ENCODE peak calls at places on chromosome 1, in seven cellular contexts. One of them, this sample, is unnamed.

GRCh38 chr1:101219919-101220695 is 16.7 kb upstream of the S1PR1 start:
- DNase-seq in stomach: no peak
- DNase-seq in esophagus muscularis mucosa: no peak
- DNase-seq in tibial nerve: no peak
- DNase-seq in A549: no peak
- DNase-seq in transverse colon: no peak
- DNase-seq in sigmoid colon: no peak
- DNase-seq in this sample: no peak

GRCh38 chr1:225996946-225997545 is 2.1 kb downstream of the SDE2 start:
- DNase-seq in stomach: no peak
- DNase-seq in esophagus muscularis mucosa: no peak
- DNase-seq in tibial nerve: no peak
- DNase-seq in A549: no peak
- DNase-seq in transverse colon: no peak
- DNase-seq in sigmoid colon: no peak
- DNase-seq in this sample: no peak

GRCh38 chr1:232291681-232292080 is 338.3 kb downstream of the SIPA1L2 start:
- DNase-seq in stomach: no peak
- DNase-seq in esophagus muscularis mucosa: no peak
- DNase-seq in tibial nerve: peak; percentile 26
- DNase-seq in A549: no peak
- DNase-seq in transverse colon: peak; percentile 68
- DNase-seq in sigmoid colon: no peak
- DNase-seq in this sample: no peak

GRCh38 chr1:60145746-60146145 is 72.2 kb upstream of the C1orf87 start:
- DNase-seq in stomach: no peak
- DNase-seq in esophagus muscularis mucosa: no peak
- DNase-seq in tibial nerve: no peak
- DNase-seq in A549: no peak
- DNase-seq in transverse colon: no peak
- DNase-seq in sigmoid colon: no peak
- DNase-seq in this sample: no peak

GRCh38 chr1:97135972-97136371 is 414.4 kb downstream of the PTBP2 start:
- DNase-seq in stomach: no peak
- DNase-seq in esophagus muscularis mucosa: no peak
- DNase-seq in tibial nerve: no peak
- DNase-seq in A549: no peak
- DNase-seq in transverse colon: no peak
- DNase-seq in sigmoid colon: no peak
- DNase-seq in this sample: no peak

GRCh38 chr1:67760030-67760821 is 73.0 kb downstream of the GNG12 start:
- DNase-seq in stomach: peak; percentile 76
- DNase-seq in esophagus muscularis mucosa: no peak
- DNase-seq in tibial nerve: peak; percentile 55
- DNase-seq in A549: peak; percentile 59
- DNase-seq in transverse colon: peak; percentile 85
- DNase-seq in sigmoid colon: no peak
- DNase-seq in this sample: no peak

GRCh38 chr1:201321826-201322390 is 38.6 kb downstream of the PKP1 start:
- DNase-seq in stomach: no peak
- DNase-seq in esophagus muscularis mucosa: no peak
- DNase-seq in tibial nerve: no peak
- DNase-seq in A549: no peak
- DNase-seq in transverse colon: no peak
- DNase-seq in sigmoid colon: no peak
- DNase-seq in this sample: peak; percentile 51

GRCh38 chr1:109827986-109828385 is 64.3 kb upstream of the EPS8L3 start:
- DNase-seq in stomach: no peak
- DNase-seq in esophagus muscularis mucosa: no peak
- DNase-seq in tibial nerve: no peak
- DNase-seq in A549: no peak
- DNase-seq in transverse colon: no peak
- DNase-seq in sigmoid colon: no peak
- DNase-seq in this sample: no peak

GRCh38 chr1:181077576-181078242 is 10.8 kb upstream of the IER5 start:
- DNase-seq in stomach: no peak
- DNase-seq in esophagus muscularis mucosa: no peak
- DNase-seq in tibial nerve: no peak
- DNase-seq in A549: no peak
- DNase-seq in transverse colon: no peak
- DNase-seq in sigmoid colon: no peak
- DNase-seq in this sample: no peak

GRCh38 chr1:204343850-204344249 is 15.9 kb downstream of the PLEKHA6 start:
- DNase-seq in stomach: no peak
- DNase-seq in esophagus muscularis mucosa: no peak
- DNase-seq in tibial nerve: no peak
- DNase-seq in A549: no peak
- DNase-seq in transverse colon: no peak
- DNase-seq in sigmoid colon: no peak
- DNase-seq in this sample: no peak

GRCh38 chr1:54408701-54409066 is 2.5 kb upstream of the SSBP3 start:
- DNase-seq in stomach: no peak
- DNase-seq in esophagus muscularis mucosa: no peak
- DNase-seq in tibial nerve: no peak
- DNase-seq in A549: no peak
- DNase-seq in transverse colon: no peak
- DNase-seq in sigmoid colon: no peak
- DNase-seq in this sample: no peak

GRCh38 chr1:3787347-3787710 is 9.0 kb downstream of the LRRC47 start:
- DNase-seq in stomach: no peak
- DNase-seq in esophagus muscularis mucosa: no peak
- DNase-seq in tibial nerve: no peak
- DNase-seq in A549: no peak
- DNase-seq in transverse colon: no peak
- DNase-seq in sigmoid colon: no peak
- DNase-seq in this sample: peak; percentile 53

GRCh38 chr1:41573803-41574713 is 89.6 kb upstream of the EDN2 start:
- DNase-seq in stomach: peak; percentile 85
- DNase-seq in esophagus muscularis mucosa: no peak
- DNase-seq in tibial nerve: peak; percentile 70
- DNase-seq in A549: peak; percentile 62
- DNase-seq in transverse colon: peak; percentile 79
- DNase-seq in sigmoid colon: peak; percentile 81
- DNase-seq in this sample: peak; percentile 77

GRCh38 chr1:42752284-42752683 is 12.2 kb upstream of the CLDN19 start:
- DNase-seq in stomach: peak; percentile 16
- DNase-seq in esophagus muscularis mucosa: no peak
- DNase-seq in tibial nerve: no peak
- DNase-seq in A549: no peak
- DNase-seq in transverse colon: no peak
- DNase-seq in sigmoid colon: no peak
- DNase-seq in this sample: peak; percentile 22

GRCh38 chr1:17527036-17527914 is 12.2 kb upstream of the ARHGEF10L start:
- DNase-seq in stomach: no peak
- DNase-seq in esophagus muscularis mucosa: no peak
- DNase-seq in tibial nerve: no peak
- DNase-seq in A549: no peak
- DNase-seq in transverse colon: peak; percentile 40
- DNase-seq in sigmoid colon: no peak
- DNase-seq in this sample: no peak

GRCh38 chr1:247417786-247418185 is 1.8 kb downstream of the NLRP3 start:
- DNase-seq in stomach: no peak
- DNase-seq in esophagus muscularis mucosa: no peak
- DNase-seq in tibial nerve: no peak
- DNase-seq in A549: no peak
- DNase-seq in transverse colon: no peak
- DNase-seq in sigmoid colon: no peak
- DNase-seq in this sample: no peak

GRCh38 chr1:169031566-169032224 is 74.8 kb upstream of the ATP1B1 start:
- DNase-seq in stomach: peak; percentile 70
- DNase-seq in esophagus muscularis mucosa: peak; percentile 50
- DNase-seq in tibial nerve: no peak
- DNase-seq in A549: no peak
- DNase-seq in transverse colon: no peak
- DNase-seq in sigmoid colon: peak; percentile 81
- DNase-seq in this sample: no peak

GRCh38 chr1:218025454-218025853 is 259.6 kb upstream of the RRP15 start:
- DNase-seq in stomach: no peak
- DNase-seq in esophagus muscularis mucosa: no peak
- DNase-seq in tibial nerve: no peak
- DNase-seq in A549: no peak
- DNase-seq in transverse colon: no peak
- DNase-seq in sigmoid colon: no peak
- DNase-seq in this sample: no peak

GRCh38 chr1:243500506-243500905 is 244.7 kb downstream of the SDCCAG8 start:
- DNase-seq in stomach: no peak
- DNase-seq in esophagus muscularis mucosa: peak; percentile 62
- DNase-seq in tibial nerve: no peak
- DNase-seq in A549: no peak
- DNase-seq in transverse colon: no peak
- DNase-seq in sigmoid colon: no peak
- DNase-seq in this sample: peak; percentile 13

GRCh38 chr1:228174482-228175315 is 9.1 kb downstream of the IBA57 start:
- DNase-seq in stomach: no peak
- DNase-seq in esophagus muscularis mucosa: no peak
- DNase-seq in tibial nerve: no peak
- DNase-seq in A549: peak; percentile 51
- DNase-seq in transverse colon: no peak
- DNase-seq in sigmoid colon: peak; percentile 65
- DNase-seq in this sample: peak; percentile 78

GRCh38 chr1:231493421-231494185 is 34.9 kb upstream of the TSNAX start:
- DNase-seq in stomach: no peak
- DNase-seq in esophagus muscularis mucosa: no peak
- DNase-seq in tibial nerve: no peak
- DNase-seq in A549: no peak
- DNase-seq in transverse colon: no peak
- DNase-seq in sigmoid colon: no peak
- DNase-seq in this sample: no peak

GRCh38 chr1:40314721-40315238 is 2.3 kb downstream of the COL9A2 start:
- DNase-seq in stomach: no peak
- DNase-seq in esophagus muscularis mucosa: no peak
- DNase-seq in tibial nerve: no peak
- DNase-seq in A549: no peak
- DNase-seq in transverse colon: no peak
- DNase-seq in sigmoid colon: no peak
- DNase-seq in this sample: peak; percentile 68

GRCh38 chr1:64936958-64937357 is 29.4 kb downstream of the JAK1 start:
- DNase-seq in stomach: no peak
- DNase-seq in esophagus muscularis mucosa: no peak
- DNase-seq in tibial nerve: no peak
- DNase-seq in A549: no peak
- DNase-seq in transverse colon: no peak
- DNase-seq in sigmoid colon: no peak
- DNase-seq in this sample: no peak

GRCh38 chr1:116825735-116826438 is 71.7 kb downstream of the CD2 start:
- DNase-seq in stomach: no peak
- DNase-seq in esophagus muscularis mucosa: no peak
- DNase-seq in tibial nerve: no peak
- DNase-seq in A549: no peak
- DNase-seq in transverse colon: peak; percentile 88
- DNase-seq in sigmoid colon: no peak
- DNase-seq in this sample: no peak

GRCh38 chr1:12499574-12500245 is 118.3 kb downstream of the DHRS3 start:
- DNase-seq in stomach: no peak
- DNase-seq in esophagus muscularis mucosa: no peak
- DNase-seq in tibial nerve: no peak
- DNase-seq in A549: no peak
- DNase-seq in transverse colon: no peak
- DNase-seq in sigmoid colon: no peak
- DNase-seq in this sample: no peak

GRCh38 chr1:243883551-243883950 is 33.5 kb upstream of the AKT3 start:
- DNase-seq in stomach: no peak
- DNase-seq in esophagus muscularis mucosa: no peak
- DNase-seq in tibial nerve: no peak
- DNase-seq in A549: no peak
- DNase-seq in transverse colon: no peak
- DNase-seq in sigmoid colon: no peak
- DNase-seq in this sample: no peak

GRCh38 chr1:20719871-20720620 is 2.2 kb upstream of the KIF17 start:
- DNase-seq in stomach: no peak
- DNase-seq in esophagus muscularis mucosa: no peak
- DNase-seq in tibial nerve: no peak
- DNase-seq in A549: no peak
- DNase-seq in transverse colon: peak; percentile 1
- DNase-seq in sigmoid colon: peak; percentile 48
- DNase-seq in this sample: peak; percentile 43

GRCh38 chr1:107541412-107541811 is 400.6 kb downstream of the NTNG1 start:
- DNase-seq in stomach: no peak
- DNase-seq in esophagus muscularis mucosa: no peak
- DNase-seq in tibial nerve: no peak
- DNase-seq in A549: no peak
- DNase-seq in transverse colon: no peak
- DNase-seq in sigmoid colon: no peak
- DNase-seq in this sample: no peak
- TF ChIP-seq EP300 in stomach: no peak
- TF ChIP-seq EP300 in esophagus muscularis mucosa: no peak
- TF ChIP-seq EP300 in tibial nerve: no peak
- TF ChIP-seq EP300 in A549: no peak
- TF ChIP-seq EP300 in transverse colon: no peak
- TF ChIP-seq EP300 in sigmoid colon: no peak
- TF ChIP-seq EP300 in this sample: no peak

GRCh38 chr1:203281033-203281432 is 24.3 kb upstream of the BTG2 start:
- DNase-seq in stomach: no peak
- DNase-seq in esophagus muscularis mucosa: no peak
- DNase-seq in tibial nerve: no peak
- DNase-seq in A549: peak; percentile 28
- DNase-seq in transverse colon: no peak
- DNase-seq in sigmoid colon: peak; percentile 65
- DNase-seq in this sample: no peak
- TF ChIP-seq CTCF in stomach: no peak
- TF ChIP-seq CTCF in esophagus muscularis mucosa: no peak
- TF ChIP-seq CTCF in tibial nerve: no peak
- TF ChIP-seq CTCF in A549: no peak
- TF ChIP-seq CTCF in transverse colon: no peak
- TF ChIP-seq CTCF in sigmoid colon: no peak
- TF ChIP-seq CTCF in this sample: no peak

GRCh38 chr1:87435484-87435883 is 106.8 kb downstream of the LMO4 start:
- DNase-seq in stomach: no peak
- DNase-seq in esophagus muscularis mucosa: no peak
- DNase-seq in tibial nerve: no peak
- DNase-seq in A549: no peak
- DNase-seq in transverse colon: no peak
- DNase-seq in sigmoid colon: no peak
- DNase-seq in this sample: no peak
- TF ChIP-seq EP300 in stomach: no peak
- TF ChIP-seq EP300 in esophagus muscularis mucosa: no peak
- TF ChIP-seq EP300 in tibial nerve: no peak
- TF ChIP-seq EP300 in A549: no peak
- TF ChIP-seq EP300 in transverse colon: no peak
- TF ChIP-seq EP300 in sigmoid colon: no peak
- TF ChIP-seq EP300 in this sample: no peak

DNA sequence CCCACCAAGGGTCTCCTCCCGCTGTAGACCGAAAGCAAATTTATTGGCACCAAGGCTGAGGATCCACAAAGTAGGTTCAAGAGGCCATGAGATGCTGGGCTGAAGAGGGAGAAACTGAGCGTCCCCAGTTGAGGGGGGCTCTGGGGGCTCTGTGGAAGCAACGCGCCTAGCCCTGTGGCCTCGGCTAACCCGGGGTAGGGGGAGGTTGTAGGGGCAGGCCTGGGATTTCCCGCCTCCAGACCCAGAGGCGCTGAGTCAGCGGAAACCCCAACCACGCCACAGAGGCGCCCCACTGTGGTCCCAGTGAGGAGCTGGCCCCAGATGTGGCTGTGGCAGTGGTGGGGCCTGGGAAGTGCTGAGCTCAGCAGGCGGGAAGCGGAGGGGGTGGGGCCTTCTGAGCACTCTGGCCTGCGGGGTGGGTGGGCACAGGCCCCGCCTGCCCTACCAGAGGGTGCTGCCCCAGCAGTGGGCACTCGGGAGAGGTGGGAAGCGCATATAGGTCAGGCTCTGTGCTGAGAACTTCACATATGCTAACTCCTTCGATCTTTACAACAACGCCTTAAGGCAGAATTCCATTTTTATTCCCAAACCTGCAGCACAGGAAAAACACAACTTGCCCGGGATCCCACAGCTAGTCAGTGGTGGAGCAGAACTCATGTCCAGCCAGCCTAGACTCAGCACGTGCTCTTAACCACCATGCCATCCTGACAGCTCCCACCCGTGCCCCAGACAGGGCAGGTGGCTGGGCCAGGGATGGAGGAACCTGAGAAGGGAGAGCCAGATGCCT is 1.5 kb upstream of the COL16A1 start:
- DNase-seq in stomach: peak; percentile 60
- DNase-seq in esophagus muscularis mucosa: no peak
- DNase-seq in tibial nerve: peak; percentile 60
- DNase-seq in A549: peak; percentile 19
- DNase-seq in transverse colon: peak; percentile 64
- DNase-seq in sigmoid colon: peak; percentile 90
- DNase-seq in this sample: peak; percentile 78
- TF ChIP-seq CTCF in stomach: no peak
- TF ChIP-seq CTCF in esophagus muscularis mucosa: peak; percentile 27
- TF ChIP-seq CTCF in tibial nerve: peak; percentile 71
- TF ChIP-seq CTCF in A549: no peak
- TF ChIP-seq CTCF in transverse colon: peak; percentile 19
- TF ChIP-seq CTCF in sigmoid colon: peak; percentile 26
- TF ChIP-seq CTCF in this sample: no peak